ENCODE peak calls at places on chromosomes 6 and 20, in eight cellular contexts. R is fibroblast of pulmonary artery, U is mammary epithelial cell, M is ovary, E is right atrium auricular region, Y is cardiac fibroblast, O is Panc1, X is HFF-Myc. K is an unnamed sample.

GRCh38 chr6:127938701-127939100 is 37.8 kb upstream of the THEMIS start:
- DNase-seq in R (peak), U (peak), M (no peak), E (no peak), Y (peak), O (no peak), X (peak), K (peak)

GRCh38 chr20:2663887-2664719 is at the start of gene IDH3B:
- DNase-seq in R (peak), U (peak), M (peak), E (peak), Y (peak), O (no peak), X (peak), K (peak)

GRCh38 chr6:101294051-101294638 is 99.4 kb upstream of the GRIK2 start:
- DNase-seq in R (no peak), U (peak), M (no peak), E (no peak), Y (no peak), O (no peak), X (no peak), K (no peak)

GRCh38 chr6:73699656-73700055 is 3.7 kb downstream of the CD109 start:
- DNase-seq in R (peak), U (no peak), M (no peak), E (no peak), Y (peak), O (no peak), X (no peak), K (no peak)

GRCh38 chr20:49356676-49357075 is 78.8 kb upstream of the ZNFX1 start:
- DNase-seq in R (no peak), U (no peak), M (no peak), E (no peak), Y (no peak), O (no peak), X (no peak), K (no peak)

GRCh38 chr6:135673671-135674309 is 176.2 kb upstream of the AHI1 start:
- DNase-seq in R (peak), U (no peak), M (no peak), E (no peak), Y (no peak), O (no peak), X (no peak), K (no peak)

GRCh38 chr6:137882225-137882961 is 15.3 kb downstream of the TNFAIP3 start:
- DNase-seq in R (no peak), U (peak), M (no peak), E (no peak), Y (no peak), O (no peak), X (no peak), K (no peak)

GRCh38 chr6:109059591-109060021 is 35.0 kb downstream of the SESN1 start:
- DNase-seq in R (peak), U (peak), M (no peak), E (no peak), Y (peak), O (no peak), X (no peak), K (peak)

GRCh38 chr6:33192105-33192646 is at the start of gene COL11A2:
- DNase-seq in R (no peak), U (no peak), M (no peak), E (no peak), Y (no peak), O (no peak), X (no peak), K (no peak)

GRCh38 chr6:151763938-151764680 is 43.4 kb upstream of the ESR1 start:
- DNase-seq in R (peak), U (peak), M (peak), E (peak), Y (peak), O (peak), X (peak), K (peak)
- H3K4me3 ChIP-seq in R (peak), U (peak), M (peak), E (peak), Y (no peak), O (peak), X (no peak), K (peak)

DNA sequence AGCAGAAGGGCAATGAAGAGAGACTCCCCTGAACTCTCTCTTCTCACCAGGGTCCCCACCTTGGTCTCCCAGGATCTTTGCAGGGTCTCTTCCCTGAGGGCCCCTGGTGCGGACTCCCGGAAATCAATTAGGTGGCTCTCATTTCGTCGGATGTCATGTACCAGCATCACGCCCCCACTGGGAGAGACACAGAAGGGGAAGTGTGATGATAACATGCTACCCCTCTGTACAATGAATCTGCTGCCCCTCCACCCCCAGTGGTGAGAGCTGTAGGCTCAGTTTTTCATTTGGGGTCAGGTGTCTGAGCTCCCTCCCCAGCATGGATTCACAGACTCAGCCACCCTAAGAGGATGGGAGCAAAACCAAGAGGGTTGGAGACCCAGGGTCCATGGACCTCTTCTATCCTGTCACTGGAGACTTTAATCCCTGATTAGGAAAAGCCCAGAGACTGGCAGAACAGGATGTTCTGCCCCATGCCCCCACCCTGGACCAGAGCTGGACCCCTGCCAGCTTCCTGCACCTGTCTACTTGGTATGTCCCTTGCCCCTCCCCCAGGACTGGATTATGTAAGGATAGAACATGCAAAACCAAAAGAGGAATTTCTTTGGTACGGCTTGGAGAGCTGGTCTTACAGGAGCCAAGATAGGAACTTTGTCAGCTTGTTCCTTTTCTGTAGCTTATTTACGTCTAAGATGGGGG is 11.1 kb downstream of the GGT7 start:
- DNase-seq in R (no peak), U (no peak), M (no peak), E (no peak), Y (no peak), O (no peak), X (no peak), K (no peak)
- TF ChIP-seq CTCF in R (no peak), U (no peak), M (no peak), E (no peak), Y (no peak), O (no peak), X (no peak), K (no peak)

DNA sequence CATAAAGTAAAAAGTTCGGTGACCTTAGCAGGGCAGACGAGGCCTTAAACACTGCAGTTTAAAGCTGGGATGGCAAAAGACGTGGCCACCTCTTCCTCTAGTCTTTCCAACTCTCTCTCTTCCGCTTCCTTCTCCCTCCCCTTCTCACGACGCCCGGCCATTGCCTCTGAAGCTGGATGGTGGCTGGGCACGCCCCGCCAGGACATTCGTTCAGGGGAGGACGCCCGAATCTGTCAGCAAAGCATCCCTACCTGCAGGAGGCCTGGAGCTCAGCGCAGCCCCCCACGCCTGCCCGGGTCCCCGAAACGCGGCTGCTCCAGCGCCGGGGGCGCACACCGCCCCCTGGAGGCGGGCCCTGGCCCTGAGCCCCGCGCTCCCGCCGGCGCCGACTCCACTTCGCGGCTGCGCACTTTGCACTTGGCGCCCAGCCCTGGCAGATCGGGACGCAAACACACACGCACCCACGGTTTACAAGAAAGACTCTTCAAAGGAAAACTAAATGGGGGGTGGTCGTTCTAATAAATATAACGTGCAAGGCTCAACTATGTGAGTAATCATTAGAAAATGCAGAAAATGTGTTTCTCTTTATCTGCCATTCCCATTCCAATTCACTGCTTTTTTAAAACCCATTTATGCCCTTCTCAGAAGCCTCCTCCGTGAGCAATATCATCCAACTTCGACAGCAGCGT is 54.7 kb upstream of the FOXC1 start:
- DNase-seq in R (peak), U (no peak), M (peak), E (peak), Y (peak), O (no peak), X (no peak), K (peak)
- H3K4me3 ChIP-seq in R (peak), U (peak), M (peak), E (peak), Y (peak), O (peak), X (peak), K (peak)

GRCh38 chr20:19903168-19903676 is 113.9 kb upstream of the NAA20 start:
- DNase-seq in R (peak), U (no peak), M (peak), E (peak), Y (peak), O (no peak), X (no peak), K (no peak)
- TF ChIP-seq CTCF in R (no peak), U (no peak), M (no peak), E (no peak), Y (no peak), O (no peak), X (no peak), K (no peak)

GRCh38 chr6:83019741-83020140 is 45.9 kb downstream of the UBE3D start:
- DNase-seq in R (no peak), U (no peak), M (no peak), E (no peak), Y (no peak), O (no peak), X (no peak), K (no peak)
- H3K4me3 ChIP-seq in R (no peak), U (no peak), M (no peak), E (no peak), Y (no peak), O (no peak), X (no peak), K (no peak)

GRCh38 chr6:45574885-45575284 is 197.2 kb upstream of the SUPT3H start:
- DNase-seq in R (no peak), U (peak), M (no peak), E (no peak), Y (no peak), O (no peak), X (no peak), K (no peak)
- TF ChIP-seq CTCF in R (no peak), U (no peak), M (no peak), E (no peak), Y (no peak), O (no peak), X (no peak), K (no peak)

GRCh38 chr6:134177236-134177635 is 124.8 kb upstream of the SLC2A12 start:
- DNase-seq in R (peak), U (no peak), M (no peak), E (no peak), Y (no peak), O (no peak), X (no peak), K (no peak)
- H3K4me3 ChIP-seq in R (peak), U (no peak), M (no peak), E (no peak), Y (no peak), O (no peak), X (no peak), K (no peak)

DNA sequence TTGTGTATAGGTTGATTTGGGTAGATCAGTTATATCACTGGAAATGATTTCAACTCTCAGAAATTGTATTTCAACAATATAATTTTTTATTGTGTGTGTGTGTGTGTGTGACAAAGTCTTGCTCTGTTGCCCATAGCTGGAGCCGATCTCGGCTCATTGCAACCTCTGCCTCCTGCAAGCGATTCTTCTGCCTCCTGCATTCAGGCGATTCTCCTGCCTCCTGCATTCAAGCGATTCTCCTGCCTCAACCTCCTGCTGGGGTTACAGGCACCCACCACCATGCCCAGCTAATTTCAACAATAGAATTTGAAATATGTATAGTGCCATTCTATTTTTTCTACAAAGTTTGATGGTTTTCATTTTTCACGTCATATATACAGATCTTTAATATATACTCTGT is 24.1 kb downstream of the AFDN start:
- DNase-seq in R (no peak), U (no peak), M (no peak), E (no peak), Y (no peak), O (no peak), X (no peak), K (no peak)
- TF ChIP-seq CTCF in R (no peak), U (no peak), M (no peak), E (no peak), Y (no peak), O (no peak), X (no peak), K (no peak)